ENCODE peak calls at places on chromosomes 5 and 9, in six cellular contexts. L, F, R, E, V and A are unnamed samples.

GRCh38 chr5:10674582-10674981 is 86.5 kb downstream of the DAP start:
- DNase-seq in L (no peak), F (no peak), R (no peak), E (no peak), V (no peak), A (no peak)

GRCh38 chr5:126234563-126235195 is 188.5 kb upstream of the GRAMD2B start:
- DNase-seq in L (no peak), F (no peak), R (peak; percentile 19), E (no peak), V (peak; percentile 40), A (no peak)

GRCh38 chr5:50702615-50703325 is 36.3 kb downstream of the PARP8 start:
- DNase-seq in L (no peak), F (no peak), R (no peak), E (no peak), V (no peak), A (no peak)

GRCh38 chr5:153969563-153969895 is 69.2 kb downstream of the FAM114A2 start:
- DNase-seq in L (no peak), F (no peak), R (no peak), E (no peak), V (no peak), A (no peak)

GRCh38 chr5:66891184-66891925 is 295.2 kb downstream of the MAST4 start:
- DNase-seq in L (peak; percentile 76), F (no peak), R (peak; percentile 51), E (no peak), V (no peak), A (no peak)

GRCh38 chr9:8012986-8013385 is 213.4 kb upstream of the DMAC1 start:
- DNase-seq in L (no peak), F (no peak), R (no peak), E (no peak), V (no peak), A (no peak)

GRCh38 chr5:149748471-149749094 is 18.5 kb downstream of the PPARGC1B start:
- DNase-seq in L (peak; percentile 11), F (no peak), R (no peak), E (no peak), V (no peak), A (no peak)

GRCh38 chr5:159453209-159453608 is 122.9 kb upstream of the IL12B start:
- DNase-seq in L (no peak), F (no peak), R (no peak), E (no peak), V (no peak), A (no peak)

GRCh38 chr5:149762958-149763630 is 33.0 kb downstream of the PPARGC1B start:
- DNase-seq in L (no peak), F (no peak), R (no peak), E (no peak), V (no peak), A (no peak)

GRCh38 chr9:35096035-35096849 is at the start of gene PIGO:
- DNase-seq in L (peak; percentile 94), F (peak; percentile 93), R (peak; percentile 94), E (peak; percentile 73), V (peak; percentile 94), A (peak; percentile 73)

GRCh38 chr5:117204926-117205869 is 630.6 kb upstream of the SEMA6A start:
- DNase-seq in L (no peak), F (no peak), R (no peak), E (no peak), V (no peak), A (no peak)

GRCh38 chr5:38434981-38435710 is 121.3 kb downstream of the LIFR start:
- DNase-seq in L (no peak), F (no peak), R (no peak), E (no peak), V (no peak), A (no peak)

GRCh38 chr5:96661841-96662724 is at the start of gene CAST:
- DNase-seq in L (peak; percentile 96), F (peak; percentile 75), R (peak; percentile 98), E (peak; percentile 82), V (peak; percentile 92), A (peak; percentile 71)

GRCh38 chr9:117587263-117587662 is 116.9 kb upstream of the TLR4 start:
- DNase-seq in L (no peak), F (no peak), R (no peak), E (no peak), V (no peak), A (no peak)

GRCh38 chr5:95007953-95008596 is 276.8 kb downstream of the MCTP1 start:
- DNase-seq in L (no peak), F (no peak), R (no peak), E (no peak), V (no peak), A (no peak)

GRCh38 chr9:126558051-126558665 is 55.6 kb upstream of the LMX1B start:
- DNase-seq in L (peak; percentile 60), F (peak; percentile 55), R (peak; percentile 51), E (peak; percentile 22), V (peak; percentile 77), A (peak; percentile 41)

GRCh38 chr5:55601209-55601618 is 66.5 kb upstream of the PLPP1 start:
- DNase-seq in L (peak; percentile 87), F (no peak), R (peak; percentile 96), E (peak; percentile 63), V (peak; percentile 66), A (peak; percentile 79)

DNA sequence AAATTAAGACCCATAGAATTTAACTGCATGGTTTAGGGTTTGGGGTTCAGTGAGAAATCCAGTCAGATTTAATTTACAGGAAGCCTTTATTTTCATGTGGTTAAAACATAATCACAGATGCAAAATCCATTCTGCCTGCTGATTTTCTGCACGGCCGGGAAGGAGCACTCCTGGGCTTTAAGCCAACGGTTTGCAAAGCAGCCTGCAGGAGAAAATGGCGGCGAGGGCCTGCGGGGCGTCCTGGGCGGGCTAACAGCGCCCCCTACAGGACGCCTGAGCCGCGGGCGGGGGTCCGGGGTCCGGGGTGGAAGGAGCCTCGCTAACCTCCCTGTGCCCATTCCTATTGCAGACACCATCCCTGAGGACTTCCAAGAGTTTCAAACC is 47.6 kb downstream of the THBS4 start:
- DNase-seq in L (peak; percentile 80), F (peak; percentile 42), R (peak; percentile 73), E (peak; percentile 39), V (peak; percentile 89), A (peak; percentile 71)
- H3K27ac ChIP-seq in L (peak overlapping the region; percentile 64), F (no peak overlapping the region), R (peak overlapping the region; percentile 11), E (peak overlapping the region; percentile 81), V (peak overlapping the region; percentile 76), A (peak overlapping the region; percentile 88)

GRCh38 chr5:112706446-112707016 is 31.2 kb upstream of the APC start:
- DNase-seq in L (no peak), F (no peak), R (no peak), E (no peak), V (no peak), A (no peak)
- H3K27ac ChIP-seq in L (peak overlapping the region; percentile 94), F (peak overlapping the region; percentile 75), R (peak overlapping the region; percentile 65), E (peak overlapping the region; percentile 94), V (peak overlapping the region; percentile 94), A (peak overlapping the region; percentile 86)

DNA sequence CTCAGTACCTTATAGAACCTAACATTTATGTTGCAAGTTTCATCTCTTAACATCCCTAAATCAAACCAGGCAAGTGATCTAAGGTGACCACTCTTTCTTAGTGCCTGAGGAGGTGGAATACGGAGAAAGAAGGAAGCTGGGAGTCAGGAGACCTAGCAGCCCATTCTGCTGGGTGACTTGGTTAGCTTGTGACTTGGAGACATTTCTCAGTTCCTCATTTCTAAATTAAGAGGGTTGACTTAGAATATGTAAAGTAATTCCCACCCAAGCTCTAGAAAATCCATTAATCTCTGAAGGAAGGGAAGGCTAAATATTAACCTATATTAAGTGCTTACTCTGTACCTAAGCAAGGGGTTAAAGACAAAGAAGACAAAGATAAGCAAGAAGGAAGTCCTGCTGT is 110.2 kb upstream of the IQGAP2 start:
- DNase-seq in L (no peak), F (no peak), R (no peak), E (no peak), V (no peak), A (no peak)
- H3K27ac ChIP-seq in L (no peak overlapping the region), F (no peak overlapping the region), R (no peak overlapping the region), E (no peak overlapping the region), V (no peak overlapping the region), A (no peak overlapping the region)

DNA sequence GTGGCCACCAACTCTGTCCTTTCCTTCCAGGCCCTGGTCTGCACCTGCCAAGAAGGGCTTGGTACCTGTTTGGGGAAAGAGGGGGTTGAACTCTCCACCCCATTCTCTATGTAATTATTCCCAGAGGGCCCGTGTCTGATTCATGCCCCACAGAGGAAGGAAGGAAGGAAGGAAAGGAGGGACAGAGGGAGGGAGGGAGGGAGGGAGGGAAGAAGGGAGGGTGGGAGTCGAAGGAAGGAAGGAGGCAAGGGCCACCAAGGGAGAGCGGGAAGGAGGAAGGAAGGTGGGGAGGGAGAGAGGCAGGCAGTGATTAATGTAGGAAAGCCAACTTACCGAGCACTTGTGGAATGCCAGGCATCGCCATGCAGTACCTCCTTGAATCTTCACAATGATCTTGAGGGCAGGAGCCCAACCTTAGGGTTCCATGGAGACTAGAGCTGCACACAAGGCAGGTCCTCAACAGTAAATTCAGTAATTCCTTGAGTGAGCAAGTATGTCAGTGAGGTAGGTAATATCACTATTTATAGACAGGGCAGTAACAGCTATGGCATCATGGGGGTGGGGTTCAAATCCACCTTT is 75.8 kb downstream of the FGF18 start:
- DNase-seq in L (no peak), F (no peak), R (no peak), E (no peak), V (no peak), A (no peak)
- H3K27ac ChIP-seq in L (peak overlapping the region; percentile 61), F (no peak overlapping the region), R (peak overlapping the region; percentile 61), E (peak overlapping the region; percentile 71), V (peak overlapping the region; percentile 54), A (no peak overlapping the region)

GRCh38 chr9:129437626-129438323 is 183.1 kb downstream of the C9orf50 start:
- DNase-seq in L (peak; percentile 57), F (no peak), R (no peak), E (no peak), V (no peak), A (no peak)

GRCh38 chr9:129436751-129437625 is 183.9 kb downstream of the C9orf50 start:
- DNase-seq in L (peak; percentile 86), F (peak; percentile 40), R (no peak), E (no peak), V (peak; percentile 90), A (peak; percentile 40)

GRCh38 chr9:129434187-129434586 is 186.7 kb downstream of the C9orf50 start:
- DNase-seq in L (peak; percentile 5), F (no peak), R (no peak), E (no peak), V (no peak), A (no peak)

GRCh38 chr9:129435272-129435671 is 185.6 kb downstream of the C9orf50 start:
- DNase-seq in L (peak; percentile 27), F (no peak), R (no peak), E (no peak), V (no peak), A (no peak)

GRCh38 chr9:129435996-129436676 is 184.8 kb downstream of the C9orf50 start:
- DNase-seq in L (peak; percentile 21), F (no peak), R (no peak), E (no peak), V (no peak), A (no peak)
- H3K27ac ChIP-seq in L (no peak overlapping the region), F (no peak overlapping the region), R (no peak overlapping the region), E (peak overlapping the region; percentile 79), V (no peak overlapping the region), A (peak overlapping the region; percentile 49)

GRCh38 chr5:145855842-145856267 is 17.0 kb downstream of the GRXCR2 start:
- DNase-seq in L (no peak), F (no peak), R (no peak), E (no peak), V (no peak), A (no peak)
- H3K27ac ChIP-seq in L (no peak overlapping the region), F (no peak overlapping the region), R (no peak overlapping the region), E (peak overlapping the region; percentile 47), V (no peak overlapping the region), A (no peak overlapping the region)